ENCODE peak calls at places on chromosome 3, in eight cellular contexts. O is GM23338, F is left lung, I is esophagus squamous epithelium, M is transverse colon, S is heart right ventricle, V is pancreas, C is uterus. X is an unnamed sample. For H3K27me3, the result is how much of the 10 kb centered on the place peaks cover.

GRCh38 chr3:189630667-189631372 is 369 bp upstream of the TP63 start:
- DNase-seq in O (no peak), F (no peak), I (no peak), M (no peak), S (no peak), V (no peak), C (no peak), X (no peak)

GRCh38 chr3:62109534-62109933 is 263.8 kb downstream of the FEZF2 start:
- DNase-seq in O (peak), F (no peak), I (no peak), M (no peak), S (no peak), V (no peak), C (no peak), X (no peak)

GRCh38 chr3:134332344-134332743 is 41.9 kb downstream of the AMOTL2 start:
- DNase-seq in O (no peak), F (no peak), I (no peak), M (no peak), S (no peak), V (no peak), C (no peak), X (no peak)

GRCh38 chr3:105448338-105448982 is 81.8 kb downstream of the ALCAM start:
- DNase-seq in O (peak), F (no peak), I (no peak), M (no peak), S (no peak), V (no peak), C (no peak), X (no peak)

GRCh38 chr3:25424238-25425013 is 3.6 kb upstream of the RARB start:
- DNase-seq in O (no peak), F (no peak), I (no peak), M (no peak), S (no peak), V (no peak), C (peak), X (no peak)

GRCh38 chr3:72938471-72939265 is 50.8 kb downstream of the GXYLT2 start:
- DNase-seq in O (peak), F (no peak), I (no peak), M (peak), S (no peak), V (peak), C (peak), X (no peak)

GRCh38 chr3:193207290-193207689 is 33.7 kb upstream of the PLAAT1 start:
- DNase-seq in O (no peak), F (no peak), I (no peak), M (no peak), S (no peak), V (no peak), C (no peak), X (no peak)

GRCh38 chr3:168803536-168803935 is 707.8 kb upstream of the GOLIM4 start:
- DNase-seq in O (no peak), F (no peak), I (no peak), M (no peak), S (no peak), V (no peak), C (no peak), X (no peak)

GRCh38 chr3:115245437-115245836 is 98.3 kb upstream of the ZBTB20 start:
- DNase-seq in O (no peak), F (no peak), I (no peak), M (no peak), S (no peak), V (no peak), C (no peak), X (no peak)

GRCh38 chr3:71022552-71023335 is 560.8 kb downstream of the FOXP1 start:
- DNase-seq in O (peak), F (no peak), I (no peak), M (no peak), S (no peak), V (no peak), C (no peak), X (no peak)

GRCh38 chr3:105490045-105490444 is 123.3 kb downstream of the ALCAM start:
- DNase-seq in O (no peak), F (no peak), I (no peak), M (no peak), S (no peak), V (no peak), C (no peak), X (no peak)

GRCh38 chr3:58577269-58577821 is at the start of gene FAM107A:
- DNase-seq in O (peak), F (no peak), I (no peak), M (peak), S (peak), V (no peak), C (peak), X (no peak)

GRCh38 chr3:6524479-6524878 is 336.4 kb upstream of the GRM7 start:
- DNase-seq in O (no peak), F (no peak), I (no peak), M (no peak), S (no peak), V (no peak), C (no peak), X (no peak)

GRCh38 chr3:82581350-82581749 is 819.9 kb upstream of the GBE1 start:
- DNase-seq in O (peak), F (no peak), I (no peak), M (no peak), S (no peak), V (no peak), C (no peak), X (no peak)

GRCh38 chr3:41346698-41347097 is 147.4 kb downstream of the CTNNB1 start:
- DNase-seq in O (no peak), F (no peak), I (no peak), M (no peak), S (no peak), V (no peak), C (no peak), X (no peak)

GRCh38 chr3:149609595-149609994 is 48.2 kb downstream of the WWTR1 start:
- DNase-seq in O (no peak), F (no peak), I (no peak), M (no peak), S (no peak), V (no peak), C (no peak), X (no peak)
- H3K27ac ChIP-seq in O (peak), F (no peak), I (peak), M (no peak), S (peak), V (no peak), C (no peak), X (peak)

GRCh38 chr3:198113219-198114053 is 153.4 kb downstream of the LMLN start:
- DNase-seq in O (peak), F (peak), I (no peak), M (no peak), S (peak), V (no peak), C (no peak), X (no peak)
- H3K27me3 ChIP-seq in O (half or more), F (half or more), I (under half), M (half or more), S (half or more), V (under half), C (under half), X (half or more)

GRCh38 chr3:191963182-191963581 is 502.2 kb downstream of the PYDC2 start:
- DNase-seq in O (peak), F (no peak), I (no peak), M (no peak), S (no peak), V (no peak), C (no peak), X (no peak)

GRCh38 chr3:191959876-191960418 is 499.0 kb downstream of the PYDC2 start:
- DNase-seq in O (peak), F (no peak), I (no peak), M (no peak), S (no peak), V (no peak), C (no peak), X (no peak)

GRCh38 chr3:191961529-191961928 is 500.6 kb downstream of the PYDC2 start:
- DNase-seq in O (no peak), F (no peak), I (no peak), M (no peak), S (no peak), V (no peak), C (no peak), X (no peak)

GRCh38 chr3:191961036-191961435 is 500.1 kb downstream of the PYDC2 start:
- DNase-seq in O (no peak), F (no peak), I (no peak), M (no peak), S (no peak), V (no peak), C (no peak), X (no peak)

DNA sequence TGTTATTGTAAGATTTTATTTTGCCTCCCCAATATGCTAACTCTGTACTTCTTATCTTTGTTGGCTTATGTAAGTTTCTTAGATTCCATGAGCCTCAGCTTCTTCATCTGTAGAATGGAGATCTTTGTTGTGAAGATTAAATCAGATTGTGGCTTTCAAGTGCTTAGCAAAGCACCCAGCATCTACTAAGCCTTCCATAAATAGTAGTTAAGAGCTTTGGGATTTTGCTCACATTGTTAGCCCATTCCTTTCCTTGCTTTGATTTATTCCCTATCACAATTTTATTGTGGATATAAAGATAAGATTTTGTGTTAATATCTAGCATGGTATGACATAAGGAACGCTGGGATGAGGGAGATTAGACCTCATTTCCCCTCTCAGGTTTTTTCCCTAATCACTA is 501.4 kb downstream of the PYDC2 start:
- DNase-seq in O (no peak), F (no peak), I (no peak), M (no peak), S (no peak), V (no peak), C (no peak), X (no peak)
- TF ChIP-seq CTCF in O (no peak), F (no peak), I (no peak), M (no peak), S (no peak), V (no peak), C (no peak), X (no peak)

DNA sequence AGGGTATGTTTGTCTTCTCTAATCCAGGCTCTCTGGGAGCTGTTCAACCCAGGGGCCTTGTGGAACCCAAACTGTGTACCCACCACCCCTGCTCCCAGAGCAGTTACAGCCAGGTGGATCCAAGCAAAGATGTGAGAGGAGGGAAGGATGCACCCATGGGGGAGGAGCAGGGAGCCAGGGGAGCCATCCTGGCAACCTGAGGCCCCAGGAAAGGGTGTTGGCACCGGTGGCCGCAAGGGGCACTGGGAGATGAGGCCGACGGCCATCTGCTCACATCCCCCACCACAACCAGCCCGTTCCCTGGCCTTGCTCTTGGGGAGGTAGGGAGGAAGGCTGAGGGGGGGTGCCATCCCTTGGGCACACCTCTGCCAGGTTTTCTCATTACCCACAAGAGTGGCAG is 43.2 kb downstream of the CMTM6 start:
- DNase-seq in O (no peak), F (no peak), I (no peak), M (no peak), S (no peak), V (no peak), C (no peak), X (no peak)
- H3K27ac ChIP-seq in O (peak), F (no peak), I (no peak), M (peak), S (no peak), V (no peak), C (no peak), X (peak)